ENCODE peak calls at places on chromosome 17, in nine cellular contexts. E is stomach, A is astrocyte, N is vagina, W is SK-N-SH, Q is thoracic aorta, O is heart right ventricle, V is sigmoid colon, I is psoas muscle. U is an unnamed sample.

GRCh38 chr17:73713136-73713535 is 68.9 kb upstream of the SDK2 start:
- DNase-seq in E (no peak), A (no peak), N (no peak), W (no peak), Q (no peak), O (no peak), V (no peak), I (no peak), U (no peak)

GRCh38 chr17:79923974-79924638 is 84.9 kb upstream of the CBX4 start:
- DNase-seq in E (peak; percentile 70), A (no peak), N (no peak), W (peak; percentile 78), Q (no peak), O (no peak), V (no peak), I (no peak), U (no peak)

GRCh38 chr17:38583833-38584349 is 21.9 kb downstream of the SRCIN1 start:
- DNase-seq in E (no peak), A (no peak), N (no peak), W (no peak), Q (no peak), O (no peak), V (no peak), I (no peak), U (no peak)

GRCh38 chr17:2309338-2310143 is 5.8 kb downstream of the SRR start:
- DNase-seq in E (no peak), A (no peak), N (no peak), W (no peak), Q (no peak), O (no peak), V (no peak), I (no peak), U (no peak)

GRCh38 chr17:69501591-69502468 is 87.3 kb downstream of the MAP2K6 start:
- DNase-seq in E (peak; percentile 49), A (peak; percentile 78), N (no peak), W (no peak), Q (no peak), O (no peak), V (no peak), I (no peak), U (no peak)

GRCh38 chr17:16448490-16448889 is 33.1 kb downstream of the TRPV2 start:
- DNase-seq in E (no peak), A (no peak), N (no peak), W (no peak), Q (no peak), O (no peak), V (no peak), I (no peak), U (no peak)

GRCh38 chr17:7173687-7174602 is 5.2 kb downstream of the ASGR1 start:
- DNase-seq in E (peak; percentile 68), A (peak; percentile 13), N (no peak), W (peak; percentile 58), Q (no peak), O (peak; percentile 54), V (peak; percentile 76), I (peak; percentile 72), U (no peak)

GRCh38 chr17:80348551-80349436 is 66.2 kb upstream of the ENDOV start:
- DNase-seq in E (no peak), A (no peak), N (no peak), W (no peak), Q (no peak), O (no peak), V (no peak), I (peak; percentile 32), U (no peak)

GRCh38 chr17:4733073-4733531 is 1.9 kb downstream of the MED11 start:
- DNase-seq in E (no peak), A (no peak), N (no peak), W (no peak), Q (no peak), O (no peak), V (no peak), I (no peak), U (no peak)

GRCh38 chr17:28404812-28405570 is 1.0 kb downstream of the SLC46A1 start:
- DNase-seq in E (peak; percentile 50), A (no peak), N (no peak), W (peak; percentile 73), Q (no peak), O (no peak), V (no peak), I (no peak), U (no peak)

GRCh38 chr17:29555840-29556239 is 11.0 kb downstream of the ABHD15 start:
- DNase-seq in E (no peak), A (no peak), N (no peak), W (no peak), Q (no peak), O (no peak), V (no peak), I (no peak), U (no peak)

GRCh38 chr17:82751571-82752370 is at the start of gene TBCD:
- DNase-seq in E (peak; percentile 87), A (peak; percentile 62), N (peak; percentile 96), W (peak; percentile 100), Q (peak; percentile 52), O (peak; percentile 93), V (peak; percentile 95), I (peak; percentile 95), U (no peak)

GRCh38 chr17:66432996-66433556 is 130.7 kb downstream of the PRKCA start:
- DNase-seq in E (no peak), A (no peak), N (no peak), W (peak; percentile 80), Q (no peak), O (no peak), V (no peak), I (no peak), U (no peak)

GRCh38 chr17:81511800-81512559 is 619 bp downstream of the ACTG1 start:
- DNase-seq in E (no peak), A (no peak), N (no peak), W (no peak), Q (no peak), O (no peak), V (peak; percentile 83), I (peak; percentile 75), U (no peak)

GRCh38 chr17:13594762-13595697 is 6.7 kb downstream of the HS3ST3A1 start:
- DNase-seq in E (peak; percentile 74), A (peak; percentile 78), N (no peak), W (peak; percentile 70), Q (peak; percentile 7), O (peak; percentile 33), V (peak; percentile 85), I (peak; percentile 66), U (peak; percentile 28)

GRCh38 chr17:80264793-80265075 is 4.1 kb downstream of the RNF213 start:
- DNase-seq in E (no peak), A (no peak), N (no peak), W (no peak), Q (no peak), O (no peak), V (no peak), I (no peak), U (no peak)

GRCh38 chr17:50129303-50129945 is 536 bp downstream of the SAMD14 start:
- DNase-seq in E (no peak), A (peak; percentile 46), N (no peak), W (peak; percentile 94), Q (no peak), O (no peak), V (no peak), I (peak; percentile 76), U (no peak)

GRCh38 chr17:17403899-17404576 is 72.8 kb upstream of the MED9 start:
- DNase-seq in E (no peak), A (no peak), N (no peak), W (peak; percentile 79), Q (no peak), O (no peak), V (no peak), I (peak; percentile 57), U (no peak)

GRCh38 chr17:42760652-42761581 is at the start of gene RAMP2:
- DNase-seq in E (peak; percentile 39), A (no peak), N (no peak), W (peak; percentile 84), Q (no peak), O (peak; percentile 55), V (peak; percentile 68), I (peak; percentile 67), U (no peak)
- TF ChIP-seq CTCF in E (no peak), A (no peak), N (no peak), W (no peak), Q (no peak), O (no peak), V (no peak), I (no peak), U (no peak)

GRCh38 chr17:31494259-31495048 is 103.0 kb downstream of the RAB11FIP4 start:
- DNase-seq in E (peak; percentile 44), A (no peak), N (no peak), W (no peak), Q (no peak), O (no peak), V (no peak), I (peak; percentile 21), U (peak; percentile 71)
- H3K4me1 ChIP-seq in E (peaks cover 100% of the 10 kb centered on the region), A (no peaks in the 10 kb centered on the region), N (peaks cover 32% of the 10 kb centered on the region), W (peaks cover 29% of the 10 kb centered on the region), Q (peaks cover under 1% of the 10 kb centered on the region), O (peaks cover 18% of the 10 kb centered on the region), V (no peaks in the 10 kb centered on the region), I (peaks cover 4% of the 10 kb centered on the region), U (peaks cover 63% of the 10 kb centered on the region)

GRCh38 chr17:76353599-76354316 is at the start of gene PRPSAP1:
- DNase-seq in E (peak; percentile 88), A (peak; percentile 83), N (no peak), W (peak; percentile 97), Q (peak; percentile 38), O (peak; percentile 86), V (peak; percentile 92), I (peak; percentile 94), U (peak; percentile 76)
- TF ChIP-seq CTCF in E (peak; percentile 39), A (no peak), N (peak; percentile 68), W (peak; percentile 21), Q (peak; percentile 55), O (peak; percentile 50), V (no peak), I (peak; percentile 55), U (no peak)

GRCh38 chr17:1091885-1092284 is 87.9 kb downstream of the ABR start:
- DNase-seq in E (peak; percentile 63), A (no peak), N (no peak), W (no peak), Q (no peak), O (no peak), V (no peak), I (no peak), U (no peak)
- H3K4me1 ChIP-seq in E (peaks cover 83% of the 10 kb centered on the region), A (peaks cover 8% of the 10 kb centered on the region), N (peaks cover 58% of the 10 kb centered on the region), W (peaks cover 13% of the 10 kb centered on the region), Q (peaks cover 53% of the 10 kb centered on the region), O (peaks cover 74% of the 10 kb centered on the region), V (peaks cover 16% of the 10 kb centered on the region), I (peaks cover 16% of the 10 kb centered on the region), U (peaks cover 33% of the 10 kb centered on the region)

GRCh38 chr17:46770818-46771600 is 47.5 kb downstream of the WNT3 start:
- DNase-seq in E (peak; percentile 42), A (no peak), N (no peak), W (peak; percentile 91), Q (no peak), O (peak; percentile 50), V (no peak), I (no peak), U (no peak)
- TF ChIP-seq CTCF in E (no peak), A (no peak), N (no peak), W (no peak), Q (no peak), O (no peak), V (no peak), I (no peak), U (peak; percentile 8)

GRCh38 chr17:65156835-65157565 is 19.8 kb downstream of the RGS9 start:
- DNase-seq in E (no peak), A (no peak), N (no peak), W (no peak), Q (no peak), O (no peak), V (no peak), I (no peak), U (no peak)
- H3K4me1 ChIP-seq in E (peaks cover 6% of the 10 kb centered on the region), A (no peaks in the 10 kb centered on the region), N (peaks cover 5% of the 10 kb centered on the region), W (peaks cover 10% of the 10 kb centered on the region), Q (no peaks in the 10 kb centered on the region), O (no peaks in the 10 kb centered on the region), V (no peaks in the 10 kb centered on the region), I (no peaks in the 10 kb centered on the region), U (no peaks in the 10 kb centered on the region)

U was measured in keratinocyte.